ENCODE peak calls at places on chromosomes 2 and 18, in six cellular contexts. E is LoVo; W is CD8-positive, alpha-beta memory T cell; S is mesothelial cell of epicardium; V is neural crest cell; N is SHP77. L is an unnamed sample.

GRCh38 chr2:120719471-120719870 is 16.2 kb upstream of the GLI2 start:
- DNase-seq in N (no peak), W (peak), E (no peak), S (no peak), V (no peak), L (no peak)

GRCh38 chr2:241063587-241063986 is 38.5 kb downstream of the MTERF4 start:
- DNase-seq in V (no peak), W (no peak), S (peak), N (no peak), E (no peak), L (no peak)

GRCh38 chr18:79597176-79598045 is 82.2 kb upstream of the CTDP1 start:
- DNase-seq in E (no peak), W (peak), N (no peak), V (no peak), S (no peak), L (no peak)

GRCh38 chr18:26185267-26185666 is 41.0 kb upstream of the TAF4B start:
- DNase-seq in N (no peak), S (no peak), E (no peak), W (no peak), V (no peak), L (no peak)

GRCh38 chr2:68905116-68905515 is 33.9 kb upstream of the BMP10 start:
- DNase-seq in E (no peak), S (no peak), W (no peak), V (no peak), N (no peak), L (no peak)

GRCh38 chr18:11654736-11655604 is 34.1 kb upstream of the GNAL start:
- DNase-seq in W (no peak), V (peak), E (peak), N (no peak), S (peak), L (no peak)

GRCh38 chr2:136327162-136327852 is 209.4 kb upstream of the CXCR4 start:
- DNase-seq in N (no peak), V (no peak), S (no peak), W (peak), E (peak), L (peak)

GRCh38 chr2:71502941-71503738 is 49.8 kb downstream of the DYSF start:
- DNase-seq in S (no peak), N (no peak), E (no peak), V (no peak), W (no peak), L (no peak)

L was measured in immature natural killer cell.